ENCODE peak calls at places on chromosomes 3 and 15, in four cellular contexts. J is T-helper 9 cell; E is activated naive CD8-positive, alpha-beta T cell treated with anti-CD3 and anti-CD28 coated beads, Interleukin-2, amount 50 U/mL, for 24 hours; W is neuronal stem cell. I is an unnamed sample.

GRCh38 chr3:126959921-126960603 is 22.9 kb upstream of the PLXNA1 start:
- DNase-seq in J (no peak), E (no peak), W (no peak), I (no peak)

GRCh38 chr3:166527325-166527724 is 690.1 kb upstream of the BCHE start:
- DNase-seq in J (no peak), E (no peak), W (no peak), I (no peak)

GRCh38 chr15:89101302-89102191 is 13.3 kb downstream of the ABHD2 start:
- DNase-seq in J (no peak), E (no peak), W (no peak), I (no peak)

GRCh38 chr15:64013179-64014043 is 32.9 kb downstream of the DAPK2 start:
- DNase-seq in J (no peak), E (no peak), W (no peak), I (no peak)

GRCh38 chr3:44330444-44330843 is 8.1 kb upstream of the TCAIM start:
- DNase-seq in J (no peak), E (no peak), W (no peak), I (no peak)

GRCh38 chr3:113685956-113686721 is 10.3 kb downstream of the USF3 start:
- DNase-seq in J (no peak), E (no peak), W (no peak), I (no peak)

GRCh38 chr3:100103558-100104441 is 10.5 kb downstream of the FILIP1L start:
- DNase-seq in J (no peak), E (peak), W (no peak), I (no peak)

GRCh38 chr3:41956574-41956973 is 5.3 kb downstream of the ULK4 start:
- DNase-seq in J (no peak), E (no peak), W (no peak), I (no peak)

GRCh38 chr3:22399566-22399965 is 648.6 kb upstream of the ZNF385D start:
- DNase-seq in J (no peak), E (no peak), W (no peak), I (no peak)

GRCh38 chr3:140441006-140441405 is 236.9 kb upstream of the TRIM42 start:
- DNase-seq in J (no peak), E (no peak), W (no peak), I (no peak)

GRCh38 chr3:128794788-128795649 is 69.0 kb downstream of the RAB7A start:
- DNase-seq in J (peak), E (peak), W (peak), I (peak)

GRCh38 chr15:50315814-50316630 is 39.0 kb downstream of the GABPB1 start:
- DNase-seq in J (no peak), E (no peak), W (peak), I (no peak)

GRCh38 chr3:159762981-159763465 is 225.6 kb upstream of the IL12A start:
- DNase-seq in J (no peak), E (peak), W (peak), I (peak)

GRCh38 chr3:29513236-29513635 is 232.4 kb downstream of the RBMS3 start:
- DNase-seq in J (no peak), E (no peak), W (no peak), I (no peak)

GRCh38 chr3:71447803-71448202 is 135.7 kb downstream of the FOXP1 start:
- DNase-seq in J (no peak), E (no peak), W (no peak), I (no peak)